ENCODE peak calls at places on chromosomes 1 and 21, in six cellular contexts. K is CD8-positive, alpha-beta memory T cell; I is H4; E is cortex of kidney; G is activated effector memory CD4-positive, alpha-beta T cell treated with anti-CD3 and anti-CD28 coated beads, Interleukin-2, amount 50 U/mL, for 16 hours; Z is activated T-helper 9 cell treated with anti-CD3 and anti-CD28 coated beads, Interleukin-2, amount 50 U/mL, for 16 hours. L is an unnamed sample.
A peak's percentile ranks its signal among the peaks of the same experiment; 100 is the strongest.

GRCh38 chr1:23787701-23788100 is 3.2 kb upstream of the LYPLA2 start:
- DNase-seq in K (no peak), I (no peak), E (no peak), G (no peak), Z (no peak), L (no peak)

GRCh38 chr1:91730781-91731732 is 154.9 kb downstream of the TGFBR3 start:
- DNase-seq in K (no peak), I (peak; percentile 27), E (no peak), G (peak; percentile 71), Z (peak; percentile 5), L (no peak)

GRCh38 chr1:150967936-150968335 is 6.7 kb downstream of the CERS2 start:
- DNase-seq in K (no peak), I (no peak), E (no peak), G (no peak), Z (no peak), L (no peak)

GRCh38 chr1:86067626-86068025 is 88.9 kb downstream of the COL24A1 start:
- DNase-seq in K (no peak), I (no peak), E (no peak), G (no peak), Z (no peak), L (no peak)

GRCh38 chr1:107529511-107530149 is 388.8 kb downstream of the NTNG1 start:
- DNase-seq in K (no peak), I (peak; percentile 63), E (no peak), G (no peak), Z (no peak), L (peak; percentile 64)

GRCh38 chr1:150066838-150067183 is 765 bp upstream of the VPS45 start:
- DNase-seq in K (peak; percentile 55), I (no peak), E (no peak), G (peak; percentile 75), Z (peak; percentile 17), L (no peak)

GRCh38 chr1:18973446-18973955 is 17.0 kb upstream of the IFFO2 start:
- DNase-seq in K (no peak), I (no peak), E (no peak), G (no peak), Z (no peak), L (no peak)

GRCh38 chr1:155128469-155128754 is 736 bp downstream of the EFNA1 start:
- DNase-seq in K (no peak), I (no peak), E (no peak), G (no peak), Z (no peak), L (no peak)

GRCh38 chr1:107477233-107477632 is 336.4 kb downstream of the NTNG1 start:
- DNase-seq in K (no peak), I (no peak), E (no peak), G (no peak), Z (no peak), L (no peak)

GRCh38 chr1:7783178-7783711 is 846 bp upstream of the PER3 start:
- DNase-seq in K (no peak), I (peak; percentile 38), E (no peak), G (no peak), Z (no peak), L (peak; percentile 27)

GRCh38 chr1:156706647-156707008 is 1.2 kb upstream of the CRABP2 start:
- DNase-seq in K (peak; percentile 50), I (no peak), E (no peak), G (no peak), Z (no peak), L (no peak)

GRCh38 chr1:16248603-16249534 is 11.9 kb upstream of the CPLANE2 start:
- DNase-seq in K (no peak), I (peak; percentile 88), E (no peak), G (peak; percentile 45), Z (no peak), L (no peak)

GRCh38 chr1:246989901-246990300 is 18.0 kb downstream of the ZNF695 start:
- DNase-seq in K (no peak), I (no peak), E (no peak), G (no peak), Z (no peak), L (no peak)

GRCh38 chr1:6385673-6386191 is 7.8 kb downstream of the ACOT7 start:
- DNase-seq in K (no peak), I (peak; percentile 83), E (no peak), G (no peak), Z (no peak), L (peak; percentile 87)

GRCh38 chr1:209445576-209445975 is 137.9 kb upstream of the CAMK1G start:
- DNase-seq in K (no peak), I (no peak), E (no peak), G (no peak), Z (no peak), L (no peak)

GRCh38 chr1:151713044-151713443 is 3.6 kb downstream of the CELF3 start:
- DNase-seq in K (no peak), I (no peak), E (no peak), G (no peak), Z (no peak), L (no peak)

GRCh38 chr21:43603641-43604504 is 55.4 kb downstream of the HSF2BP start:
- DNase-seq in K (no peak), I (peak; percentile 43), E (no peak), G (no peak), Z (no peak), L (no peak)

GRCh38 chr1:230427981-230428380 is 1.8 kb upstream of the PGBD5 start:
- DNase-seq in K (no peak), I (no peak), E (no peak), G (no peak), Z (no peak), L (no peak)

GRCh38 chr1:30190481-30191153 is 532.8 kb downstream of the MATN1 start:
- DNase-seq in K (no peak), I (no peak), E (no peak), G (no peak), Z (no peak), L (no peak)

GRCh38 chr1:220791287-220791686 is 4.6 kb downstream of the MTARC1 start:
- DNase-seq in K (no peak), I (no peak), E (no peak), G (no peak), Z (no peak), L (no peak)